ENCODE peak calls at places on chromosomes 11 and 22, in five cellular contexts. V is ACHN; R is stimulated activated CD4-positive, alpha-beta T cell treated with anti-CD3 and anti-CD28 coated beads, Interleukin-2, amount 100 ng/mL, for 24 hours; Z is HEK293T; J is thyroid gland. B is an unnamed sample.

GRCh38 chr11:59692915-59693314 is 20.7 kb downstream of the OR10V1 start:
- DNase-seq in Z (no peak), J (no peak), R (no peak), V (no peak), B (no peak)

GRCh38 chr11:8283510-8284272 is 20.0 kb upstream of the LMO1 start:
- DNase-seq in V (no peak), J (peak), R (peak), Z (peak), B (peak)

GRCh38 chr11:102592634-102593581 is 32.2 kb downstream of the MMP20 start:
- DNase-seq in J (no peak), R (no peak), V (peak), Z (peak), B (peak)

GRCh38 chr11:59097113-59097708 is 9.8 kb upstream of the FAM111B start:
- DNase-seq in J (peak), V (peak), Z (no peak), R (peak), B (peak)

GRCh38 chr11:112166561-112166960 is 611 bp upstream of the TEX12 start:
- DNase-seq in R (no peak), V (no peak), J (no peak), Z (no peak), B (no peak)

GRCh38 chr11:32108576-32108975 is 17.7 kb downstream of the RCN1 start:
- DNase-seq in V (no peak), R (no peak), J (no peak), Z (no peak), B (no peak)

GRCh38 chr22:25942126-25942988 is 200.4 kb downstream of the MYO18B start:
- DNase-seq in V (no peak), Z (no peak), R (no peak), J (no peak), B (no peak)

GRCh38 chr22:33518405-33518804 is 401.9 kb downstream of the LARGE1 start:
- DNase-seq in Z (no peak), R (no peak), V (no peak), J (no peak), B (no peak)

GRCh38 chr11:86138958-86139357 is 70.1 kb upstream of the PICALM start:
- DNase-seq in Z (no peak), R (no peak), V (no peak), J (no peak), B (no peak)

GRCh38 chr11:15969281-15969680 is 387.1 kb downstream of the SOX6 start:
- DNase-seq in R (no peak), J (peak), V (peak), Z (no peak), B (peak)

GRCh38 chr11:10122337-10123197 is 171.5 kb downstream of the SBF2 start:
- DNase-seq in Z (no peak), R (no peak), V (peak), J (peak), B (no peak)

GRCh38 chr22:19933328-19934241 is 8.0 kb upstream of the COMT start:
- DNase-seq in R (no peak), Z (no peak), V (no peak), J (no peak), B (no peak)

GRCh38 chr11:115673720-115674119 is 169.5 kb upstream of the CADM1 start:
- DNase-seq in V (no peak), R (no peak), J (no peak), Z (no peak), B (no peak)

GRCh38 chr22:40036591-40037225 is 42.0 kb downstream of the FAM83F start:
- DNase-seq in V (peak), R (peak), J (peak), Z (peak), B (peak)

GRCh38 chr11:62678433-62678769 is 472 bp downstream of the UBXN1 start:
- DNase-seq in Z (no peak), R (no peak), V (no peak), J (no peak), B (no peak)

GRCh38 chr22:46078241-46079092 is 71.9 kb upstream of the PPARA start:
- DNase-seq in J (peak), Z (no peak), V (no peak), R (no peak), B (no peak)

GRCh38 chr22:32781695-32782094 is 19.8 kb upstream of the TIMP3 start:
- DNase-seq in J (no peak), R (no peak), Z (no peak), V (no peak), B (no peak)

GRCh38 chr11:76210920-76211851 is 4.9 kb upstream of the WNT11 start:
- DNase-seq in V (no peak), R (no peak), Z (no peak), J (no peak), B (no peak)

GRCh38 chr22:35616043-35616442 is 1.1 kb downstream of the MB start:
- DNase-seq in J (no peak), R (no peak), Z (no peak), V (no peak), B (no peak)

GRCh38 chr11:44190883-44191230 is 95.4 kb downstream of the EXT2 start:
- DNase-seq in V (no peak), R (no peak), J (no peak), Z (no peak), B (no peak)

GRCh38 chr11:96338910-96339703 is 3.9 kb downstream of the MAML2 start:
- DNase-seq in J (peak), V (peak), R (peak), Z (no peak), B (no peak)

GRCh38 chr22:48800036-48800885 is 1027.4 kb downstream of the BRD1 start:
- DNase-seq in Z (no peak), R (no peak), V (no peak), J (no peak), B (no peak)

GRCh38 chr11:20211691-20212090 is 51.4 kb upstream of the DBX1 start:
- DNase-seq in R (no peak), V (no peak), Z (no peak), J (no peak), B (no peak)

GRCh38 chr11:74182635-74183034 is 11.5 kb downstream of the PPME1 start:
- DNase-seq in V (no peak), J (no peak), Z (no peak), R (no peak), B (no peak)

GRCh38 chr11:76164081-76164480 is 42.2 kb downstream of the WNT11 start:
- DNase-seq in R (no peak), V (no peak), Z (no peak), J (no peak), B (no peak)

GRCh38 chr11:74675761-74676160 is 55.5 kb downstream of the CHRDL2 start:
- DNase-seq in J (no peak), Z (no peak), R (no peak), V (no peak), B (no peak)

GRCh38 chr22:49334589-49334873 is 493.1 kb downstream of the BRD1 start:
- DNase-seq in Z (no peak), R (no peak), V (no peak), J (no peak), B (no peak)

GRCh38 chr22:23401910-23402274 is 178.2 kb downstream of the IGLL1 start:
- DNase-seq in Z (no peak), R (no peak), V (peak), J (no peak), B (no peak)